ENCODE peak calls at places on chromosomes 4 and X, in eight cellular contexts. One of them, this sample, is unnamed.

GRCh38 chr4:3481783-3482397 is 18.8 kb downstream of the DOK7 start:
- DNase-seq in AG20443: no peak
- DNase-seq in activated T-cell treated with anti-CD3 and anti-CD28 coated beads for 48 hours: no peak
- DNase-seq in glutamatergic neuron: no peak
- DNase-seq in thoracic aorta: no peak
- DNase-seq in endothelial cell: no peak
- DNase-seq in hypothalamus: no peak
- DNase-seq in activated naive CD4-positive, alpha-beta T cell treated with anti-CD3 and anti-CD28 coated beads for 36 hours: no peak
- DNase-seq in this sample: no peak

GRCh38 chr4:18021470-18021719 is 160 bp downstream of the LCORL start:
- DNase-seq in AG20443: no peak
- DNase-seq in activated T-cell treated with anti-CD3 and anti-CD28 coated beads for 48 hours: no peak
- DNase-seq in glutamatergic neuron: no peak
- DNase-seq in thoracic aorta: no peak
- DNase-seq in endothelial cell: no peak
- DNase-seq in hypothalamus: no peak
- DNase-seq in activated naive CD4-positive, alpha-beta T cell treated with anti-CD3 and anti-CD28 coated beads for 36 hours: no peak
- DNase-seq in this sample: no peak

GRCh38 chr4:26827798-26828197 is 32.8 kb upstream of the STIM2 start:
- DNase-seq in AG20443: no peak
- DNase-seq in activated T-cell treated with anti-CD3 and anti-CD28 coated beads for 48 hours: no peak
- DNase-seq in glutamatergic neuron: no peak
- DNase-seq in thoracic aorta: no peak
- DNase-seq in endothelial cell: no peak
- DNase-seq in hypothalamus: no peak
- DNase-seq in activated naive CD4-positive, alpha-beta T cell treated with anti-CD3 and anti-CD28 coated beads for 36 hours: no peak
- DNase-seq in this sample: no peak

GRCh38 chrX:67435536-67435935 is 108.3 kb upstream of the AR start:
- DNase-seq in AG20443: no peak
- DNase-seq in activated T-cell treated with anti-CD3 and anti-CD28 coated beads for 48 hours: no peak
- DNase-seq in glutamatergic neuron: no peak
- DNase-seq in thoracic aorta: no peak
- DNase-seq in endothelial cell: no peak
- DNase-seq in hypothalamus: no peak
- DNase-seq in activated naive CD4-positive, alpha-beta T cell treated with anti-CD3 and anti-CD28 coated beads for 36 hours: no peak
- DNase-seq in this sample: no peak

GRCh38 chrX:65985922-65986588 is 53.8 kb downstream of the VSIG4 start:
- DNase-seq in AG20443: peak
- DNase-seq in activated T-cell treated with anti-CD3 and anti-CD28 coated beads for 48 hours: peak
- DNase-seq in glutamatergic neuron: no peak
- DNase-seq in thoracic aorta: no peak
- DNase-seq in endothelial cell: peak
- DNase-seq in hypothalamus: no peak
- DNase-seq in activated naive CD4-positive, alpha-beta T cell treated with anti-CD3 and anti-CD28 coated beads for 36 hours: peak
- DNase-seq in this sample: no peak

GRCh38 chr4:63784822-63785221 is 624.4 kb downstream of the TECRL start:
- DNase-seq in AG20443: no peak
- DNase-seq in activated T-cell treated with anti-CD3 and anti-CD28 coated beads for 48 hours: no peak
- DNase-seq in glutamatergic neuron: no peak
- DNase-seq in thoracic aorta: no peak
- DNase-seq in endothelial cell: no peak
- DNase-seq in hypothalamus: no peak
- DNase-seq in activated naive CD4-positive, alpha-beta T cell treated with anti-CD3 and anti-CD28 coated beads for 36 hours: no peak
- DNase-seq in this sample: no peak

GRCh38 chr4:1241466-1241935 is 7.4 kb downstream of the CTBP1 start:
- DNase-seq in AG20443: no peak
- DNase-seq in activated T-cell treated with anti-CD3 and anti-CD28 coated beads for 48 hours: no peak
- DNase-seq in glutamatergic neuron: no peak
- DNase-seq in thoracic aorta: no peak
- DNase-seq in endothelial cell: no peak
- DNase-seq in hypothalamus: no peak
- DNase-seq in activated naive CD4-positive, alpha-beta T cell treated with anti-CD3 and anti-CD28 coated beads for 36 hours: no peak
- DNase-seq in this sample: peak

GRCh38 chrX:85501349-85501748 is 121.9 kb upstream of the POF1B start:
- DNase-seq in AG20443: no peak
- DNase-seq in activated T-cell treated with anti-CD3 and anti-CD28 coated beads for 48 hours: no peak
- DNase-seq in glutamatergic neuron: no peak
- DNase-seq in thoracic aorta: no peak
- DNase-seq in endothelial cell: no peak
- DNase-seq in hypothalamus: no peak
- DNase-seq in activated naive CD4-positive, alpha-beta T cell treated with anti-CD3 and anti-CD28 coated beads for 36 hours: no peak
- DNase-seq in this sample: no peak

GRCh38 chrX:147738260-147738659 is 173.5 kb upstream of the FMR1 start:
- DNase-seq in AG20443: no peak
- DNase-seq in activated T-cell treated with anti-CD3 and anti-CD28 coated beads for 48 hours: peak
- DNase-seq in glutamatergic neuron: no peak
- DNase-seq in thoracic aorta: no peak
- DNase-seq in endothelial cell: no peak
- DNase-seq in hypothalamus: no peak
- DNase-seq in activated naive CD4-positive, alpha-beta T cell treated with anti-CD3 and anti-CD28 coated beads for 36 hours: peak
- DNase-seq in this sample: no peak

GRCh38 chrX:72306085-72306801 is 529 bp upstream of the CITED1 start:
- DNase-seq in AG20443: no peak
- DNase-seq in activated T-cell treated with anti-CD3 and anti-CD28 coated beads for 48 hours: no peak
- DNase-seq in glutamatergic neuron: peak
- DNase-seq in thoracic aorta: no peak
- DNase-seq in endothelial cell: no peak
- DNase-seq in hypothalamus: no peak
- DNase-seq in activated naive CD4-positive, alpha-beta T cell treated with anti-CD3 and anti-CD28 coated beads for 36 hours: no peak
- DNase-seq in this sample: no peak

GRCh38 chr4:150006197-150006596 is 72.0 kb upstream of the DCLK2 start:
- DNase-seq in AG20443: no peak
- DNase-seq in activated T-cell treated with anti-CD3 and anti-CD28 coated beads for 48 hours: no peak
- DNase-seq in glutamatergic neuron: no peak
- DNase-seq in thoracic aorta: no peak
- DNase-seq in endothelial cell: no peak
- DNase-seq in hypothalamus: no peak
- DNase-seq in activated naive CD4-positive, alpha-beta T cell treated with anti-CD3 and anti-CD28 coated beads for 36 hours: no peak
- DNase-seq in this sample: no peak

GRCh38 chrX:38206542-38206941 is 14.1 kb downstream of the SRPX start:
- DNase-seq in AG20443: no peak
- DNase-seq in activated T-cell treated with anti-CD3 and anti-CD28 coated beads for 48 hours: no peak
- DNase-seq in glutamatergic neuron: no peak
- DNase-seq in thoracic aorta: no peak
- DNase-seq in endothelial cell: no peak
- DNase-seq in hypothalamus: no peak
- DNase-seq in activated naive CD4-positive, alpha-beta T cell treated with anti-CD3 and anti-CD28 coated beads for 36 hours: no peak
- DNase-seq in this sample: no peak

GRCh38 chrX:138946941-138947340 is 235.4 kb upstream of the FGF13 start:
- DNase-seq in AG20443: no peak
- DNase-seq in activated T-cell treated with anti-CD3 and anti-CD28 coated beads for 48 hours: no peak
- DNase-seq in glutamatergic neuron: no peak
- DNase-seq in thoracic aorta: no peak
- DNase-seq in endothelial cell: no peak
- DNase-seq in hypothalamus: no peak
- DNase-seq in activated naive CD4-positive, alpha-beta T cell treated with anti-CD3 and anti-CD28 coated beads for 36 hours: no peak
- DNase-seq in this sample: no peak

This sample was measured in GM13977.